ENCODE peak calls at places on chromosomes 16 and 17, in five cellular contexts. U is GM13976; Z is Calu3; L is AG10803; J is CD8-positive, alpha-beta T cell. D is an unnamed sample.

GRCh38 chr17:66711936-66712335 is 123.0 kb upstream of the CACNG5 start:
- DNase-seq in U (no peak), Z (peak; percentile 29), L (peak; percentile 7), J (no peak), D (no peak)

GRCh38 chr17:4607773-4608187 is 23.5 kb downstream of the SMTNL2 start:
- DNase-seq in U (no peak), Z (no peak), L (peak; percentile 40), J (no peak), D (no peak)

GRCh38 chr17:73068322-73069153 is 23.9 kb downstream of the SLC39A11 start:
- DNase-seq in U (no peak), Z (peak; percentile 69), L (peak; percentile 71), J (no peak), D (no peak)

GRCh38 chr17:45954914-45955313 is 44.1 kb upstream of the STH start:
- DNase-seq in U (no peak), Z (no peak), L (no peak), J (no peak), D (no peak)

GRCh38 chr16:46852130-46852529 is 21.1 kb upstream of the C16orf87 start:
- DNase-seq in U (no peak), Z (no peak), L (no peak), J (no peak), D (no peak)

GRCh38 chr17:82031303-82031884 is at the start of gene RAC3:
- DNase-seq in U (peak; percentile 78), Z (no peak), L (no peak), J (no peak), D (no peak)

GRCh38 chr17:3582921-3583320 is 25.3 kb upstream of the TRPV3 start:
- DNase-seq in U (no peak), Z (no peak), L (no peak), J (no peak), D (no peak)

GRCh38 chr16:23504453-23505179 is 5.7 kb downstream of the GGA2 start:
- DNase-seq in U (peak; percentile 66), Z (peak; percentile 72), L (peak; percentile 93), J (peak; percentile 73), D (no peak)

GRCh38 chr17:6507535-6507934 is 48.8 kb downstream of the PITPNM3 start:
- DNase-seq in U (no peak), Z (peak; percentile 64), L (peak; percentile 81), J (no peak), D (no peak)

GRCh38 chr17:9768381-9768934 is 22.9 kb downstream of the DHRS7C start:
- DNase-seq in U (peak; percentile 55), Z (no peak), L (peak; percentile 44), J (no peak), D (no peak)

GRCh38 chr16:67248401-67249177 is at the start of gene SLC9A5:
- DNase-seq in U (peak; percentile 77), Z (peak; percentile 48), L (no peak), J (peak; percentile 19), D (no peak)

GRCh38 chr17:74280093-74280513 is 6.1 kb downstream of the DNAI2 start:
- DNase-seq in U (peak; percentile 81), Z (no peak), L (no peak), J (peak; percentile 64), D (no peak)

GRCh38 chr16:84153660-84154214 is 8.6 kb downstream of the DNAAF1 start:
- DNase-seq in U (no peak), Z (no peak), L (no peak), J (no peak), D (no peak)

GRCh38 chr16:13779676-13780075 is 140.3 kb upstream of the ERCC4 start:
- DNase-seq in U (no peak), Z (no peak), L (no peak), J (no peak), D (no peak)

GRCh38 chr17:77365584-77366186 is 224.9 kb downstream of the SEC14L1 start:
- DNase-seq in U (no peak), Z (peak; percentile 72), L (peak; percentile 88), J (peak; percentile 44), D (no peak)

GRCh38 chr17:50863221-50863843 is 2.8 kb downstream of the TOB1 start:
- DNase-seq in U (no peak), Z (peak; percentile 81), L (no peak), J (peak; percentile 42), D (no peak)

GRCh38 chr17:17645961-17646360 is 35.3 kb upstream of the RAI1 start:
- DNase-seq in U (no peak), Z (no peak), L (peak; percentile 53), J (no peak), D (no peak)

GRCh38 chr17:62562656-62563055 is 64.8 kb upstream of the MRC2 start:
- DNase-seq in U (no peak), Z (peak; percentile 1), L (peak; percentile 43), J (no peak), D (no peak)

GRCh38 chr17:9645858-9646555 is 690 bp downstream of the USP43 start:
- DNase-seq in U (peak; percentile 55), Z (peak; percentile 67), L (no peak), J (peak; percentile 13), D (no peak)

GRCh38 chr16:81796585-81797346 is 17.7 kb downstream of the PLCG2 start:
- DNase-seq in U (no peak), Z (no peak), L (no peak), J (no peak), D (no peak)

GRCh38 chr16:26532456-26532855 is 534.3 kb upstream of the C16orf82 start:
- DNase-seq in U (no peak), Z (no peak), L (no peak), J (no peak), D (no peak)

GRCh38 chr17:8611671-8612298 is 18.7 kb downstream of the MYH10 start:
- DNase-seq in U (no peak), Z (no peak), L (peak; percentile 76), J (no peak), D (no peak)

GRCh38 chr16:85361441-85362118 is 249.3 kb upstream of the CIBAR2 start:
- DNase-seq in U (no peak), Z (no peak), L (no peak), J (no peak), D (no peak)

GRCh38 chr16:9159839-9160550 is 68.6 kb downstream of the HAPSTR1 start:
- DNase-seq in U (peak; percentile 63), Z (peak; percentile 89), L (peak; percentile 49), J (no peak), D (peak; percentile 42)

GRCh38 chr17:48795444-48796162 is 21.4 kb downstream of the TTLL6 start:
- DNase-seq in U (no peak), Z (peak; percentile 77), L (peak; percentile 93), J (no peak), D (no peak)

GRCh38 chr16:89847056-89847929 is 19.0 kb downstream of the SPIRE2 start:
- DNase-seq in U (no peak), Z (no peak), L (no peak), J (no peak), D (no peak)

GRCh38 chr17:14336418-14336817 is 35.5 kb downstream of the HS3ST3B1 start:
- DNase-seq in U (no peak), Z (no peak), L (no peak), J (no peak), D (no peak)

GRCh38 chr16:554640-555413 is 5.4 kb upstream of the PRR35 start:
- DNase-seq in U (no peak), Z (no peak), L (peak; percentile 72), J (no peak), D (no peak)

GRCh38 chr16:80274576-80275191 is 266.1 kb upstream of the DYNLRB2 start:
- DNase-seq in U (no peak), Z (no peak), L (peak; percentile 94), J (no peak), D (no peak)

GRCh38 chr17:15909481-15909991 is 35.4 kb upstream of the ADORA2B start:
- DNase-seq in U (no peak), Z (peak; percentile 29), L (peak; percentile 17), J (no peak), D (no peak)

GRCh38 chr17:47621293-47622178 is 28.2 kb upstream of the KPNB1 start:
- DNase-seq in U (no peak), Z (peak; percentile 68), L (peak; percentile 87), J (no peak), D (no peak)
- TF ChIP-seq CTCF in U (no peak), Z (no peak), L (no peak), J (no peak), D (peak; percentile 25)

GRCh38 chr16:10665166-10665565 is 29.6 kb downstream of the TEKT5 start:
- DNase-seq in U (no peak), Z (no peak), L (no peak), J (no peak), D (no peak)

GRCh38 chr16:10667239-10667638 is 27.5 kb downstream of the TEKT5 start:
- DNase-seq in U (no peak), Z (no peak), L (no peak), J (no peak), D (no peak)

GRCh38 chr16:10669791-10670190 is 24.9 kb downstream of the TEKT5 start:
- DNase-seq in U (no peak), Z (no peak), L (no peak), J (no peak), D (no peak)

GRCh38 chr16:10671729-10672128 is 23.0 kb downstream of the TEKT5 start:
- DNase-seq in U (no peak), Z (no peak), L (no peak), J (no peak), D (no peak)

GRCh38 chr16:10668322-10669045 is 26.2 kb downstream of the TEKT5 start:
- DNase-seq in U (peak; percentile 62), Z (peak; percentile 70), L (peak; percentile 11), J (no peak), D (peak; percentile 35)
- TF ChIP-seq CTCF in U (peak; percentile 38), Z (peak; percentile 69), L (peak; percentile 55), J (no peak), D (peak; percentile 59)

DNA sequence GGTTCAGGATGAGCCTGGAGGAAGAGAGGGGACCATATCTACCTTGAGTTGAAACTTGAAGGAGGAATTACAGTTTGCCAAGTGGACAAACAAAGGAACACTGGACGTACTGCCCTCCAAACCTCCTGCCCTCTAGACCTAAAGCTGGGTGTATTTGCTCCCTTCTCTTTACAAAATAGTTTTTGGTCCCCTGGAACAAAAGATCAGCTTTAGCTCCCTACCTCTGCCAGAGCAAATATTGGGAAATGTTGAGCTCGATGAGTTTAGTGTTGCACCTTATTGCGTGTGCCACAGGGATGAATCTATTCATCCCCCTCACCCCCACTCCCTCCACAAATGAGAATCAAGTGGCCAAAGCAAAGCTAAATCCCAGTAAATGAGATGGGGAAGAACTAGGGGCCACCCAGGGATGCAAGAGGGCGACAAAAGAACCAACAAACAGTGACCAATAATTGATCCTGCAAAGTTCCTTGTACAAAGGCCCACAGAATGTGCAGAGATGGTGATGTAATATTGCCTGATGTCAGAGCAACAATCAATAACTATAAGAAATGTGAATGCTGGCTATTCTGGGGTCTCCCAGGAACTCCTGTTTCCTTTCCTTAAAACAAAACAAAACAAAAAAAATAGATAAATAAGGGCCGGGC is 17.2 kb upstream of the TAT start:
- DNase-seq in U (no peak), Z (no peak), L (no peak), J (no peak), D (no peak)
- TF ChIP-seq CTCF in U (no peak), Z (no peak), L (no peak), J (no peak), D (no peak)

GRCh38 chr17:29094101-29094708 is 51.3 kb downstream of the PIPOX start:
- DNase-seq in U (no peak), Z (no peak), L (no peak), J (no peak), D (no peak)

GRCh38 chr17:29089601-29090044 is 46.7 kb downstream of the PIPOX start:
- DNase-seq in U (no peak), Z (no peak), L (no peak), J (no peak), D (no peak)

GRCh38 chr17:29091591-29092291 is 48.8 kb downstream of the PIPOX start:
- DNase-seq in U (no peak), Z (no peak), L (no peak), J (no peak), D (peak; percentile 62)

GRCh38 chr17:29093090-29093871 is 50.3 kb downstream of the PIPOX start:
- DNase-seq in U (no peak), Z (no peak), L (no peak), J (no peak), D (no peak)

GRCh38 chr17:29090746-29091395 is 47.9 kb downstream of the PIPOX start:
- DNase-seq in U (no peak), Z (no peak), L (no peak), J (no peak), D (no peak)
- TF ChIP-seq CTCF in U (no peak), Z (no peak), L (no peak), J (no peak), D (peak; percentile 18)

D was measured in D721Med.